ENCODE peak calls at places on chromosomes 5 and 9, in four cellular contexts. One of them, this sample, is unnamed.

GRCh38 chr9:106820866-106821265 is 42.1 kb upstream of the ZNF462 start:
- DNase-seq in GM12878: no peak
- DNase-seq in IMR-90: no peak
- DNase-seq in K562: no peak
- DNase-seq in this sample: no peak

GRCh38 chr5:124956471-124957029 is 210.1 kb upstream of the ZNF608 start:
- DNase-seq in GM12878: no peak
- DNase-seq in IMR-90: no peak
- DNase-seq in K562: no peak
- DNase-seq in this sample: no peak

GRCh38 chr9:77440057-77440456 is 208.1 kb downstream of the GNA14 start:
- DNase-seq in GM12878: no peak
- DNase-seq in IMR-90: peak; percentile 47
- DNase-seq in K562: no peak
- DNase-seq in this sample: no peak

GRCh38 chr5:105903069-105903468 is 1767.7 kb downstream of the EFNA5 start:
- DNase-seq in GM12878: no peak
- DNase-seq in IMR-90: peak; percentile 35
- DNase-seq in K562: no peak
- DNase-seq in this sample: no peak

GRCh38 chr9:136090768-136091581 is 4.1 kb downstream of the NACC2 start:
- DNase-seq in GM12878: no peak
- DNase-seq in IMR-90: no peak
- DNase-seq in K562: no peak
- DNase-seq in this sample: no peak

GRCh38 chr9:111959468-111959941 is 62.9 kb downstream of the UGCG start:
- DNase-seq in GM12878: no peak
- DNase-seq in IMR-90: peak; percentile 89
- DNase-seq in K562: no peak
- DNase-seq in this sample: peak; percentile 49

GRCh38 chr9:33125441-33125840 is 41.7 kb downstream of the B4GALT1 start:
- DNase-seq in GM12878: no peak
- DNase-seq in IMR-90: no peak
- DNase-seq in K562: no peak
- DNase-seq in this sample: no peak

GRCh38 chr9:89484475-89485404 is 13.2 kb downstream of the SEMA4D start:
- DNase-seq in GM12878: peak; percentile 73
- DNase-seq in IMR-90: peak; percentile 24
- DNase-seq in K562: no peak
- DNase-seq in this sample: no peak

GRCh38 chr5:77958642-77959315 is 182.6 kb upstream of the TBCA start:
- DNase-seq in GM12878: no peak
- DNase-seq in IMR-90: no peak
- DNase-seq in K562: no peak
- DNase-seq in this sample: no peak

GRCh38 chr9:69122391-69123141 is 51.5 kb upstream of the TJP2 start:
- DNase-seq in GM12878: no peak
- DNase-seq in IMR-90: peak; percentile 84
- DNase-seq in K562: no peak
- DNase-seq in this sample: peak; percentile 81

GRCh38 chr5:115124741-115125140 is 45.0 kb downstream of the TRIM36 start:
- DNase-seq in GM12878: no peak
- DNase-seq in IMR-90: no peak
- DNase-seq in K562: no peak
- DNase-seq in this sample: no peak

GRCh38 chr5:96067902-96068614 is 106.4 kb upstream of the ELL2 start:
- DNase-seq in GM12878: no peak
- DNase-seq in IMR-90: peak; percentile 95
- DNase-seq in K562: no peak
- DNase-seq in this sample: peak; percentile 72

GRCh38 chr5:88954511-88954910 is 71.5 kb upstream of the MEF2C start:
- DNase-seq in GM12878: no peak
- DNase-seq in IMR-90: no peak
- DNase-seq in K562: no peak
- DNase-seq in this sample: no peak

GRCh38 chr5:23158179-23158578 is 305.0 kb upstream of the CDH12 start:
- DNase-seq in GM12878: no peak
- DNase-seq in IMR-90: no peak
- DNase-seq in K562: no peak
- DNase-seq in this sample: no peak

GRCh38 chr5:152674403-152674802 is 269.3 kb upstream of the NMUR2 start:
- DNase-seq in GM12878: no peak
- DNase-seq in IMR-90: no peak
- DNase-seq in K562: no peak
- DNase-seq in this sample: no peak

GRCh38 chr5:52043543-52043942 is 660.3 kb downstream of the ISL1 start:
- DNase-seq in GM12878: no peak
- DNase-seq in IMR-90: no peak
- DNase-seq in K562: no peak
- DNase-seq in this sample: no peak

GRCh38 chr5:131810510-131811249 is 13.9 kb upstream of the FNIP1 start:
- DNase-seq in GM12878: no peak
- DNase-seq in IMR-90: peak; percentile 41
- DNase-seq in K562: no peak
- DNase-seq in this sample: peak; percentile 27

GRCh38 chr9:106801816-106802215 is 61.1 kb upstream of the ZNF462 start:
- DNase-seq in GM12878: no peak
- DNase-seq in IMR-90: no peak
- DNase-seq in K562: no peak
- DNase-seq in this sample: no peak

GRCh38 chr9:136974834-136975535 is 2.3 kb upstream of the PTGDS start:
- DNase-seq in GM12878: no peak
- DNase-seq in IMR-90: no peak
- DNase-seq in K562: no peak
- DNase-seq in this sample: no peak

GRCh38 chr5:54882101-54882500 is 103.3 kb downstream of the ESM1 start:
- DNase-seq in GM12878: no peak
- DNase-seq in IMR-90: no peak
- DNase-seq in K562: no peak
- DNase-seq in this sample: no peak

GRCh38 chr5:106493910-106494309 is 1176.8 kb downstream of the EFNA5 start:
- DNase-seq in GM12878: no peak
- DNase-seq in IMR-90: no peak
- DNase-seq in K562: no peak
- DNase-seq in this sample: no peak

GRCh38 chr9:123299558-123300126 is 31.3 kb upstream of the STRBP start:
- DNase-seq in GM12878: no peak
- DNase-seq in IMR-90: no peak
- DNase-seq in K562: peak; percentile 39
- DNase-seq in this sample: no peak

GRCh38 chr5:61228691-61229280 is 66.5 kb upstream of the SMIM15 start:
- DNase-seq in GM12878: no peak
- DNase-seq in IMR-90: peak; percentile 52
- DNase-seq in K562: no peak
- DNase-seq in this sample: peak; percentile 24

GRCh38 chr5:159341914-159342313 is 11.6 kb upstream of the IL12B start:
- DNase-seq in GM12878: no peak
- DNase-seq in IMR-90: peak; percentile 71
- DNase-seq in K562: peak; percentile 28
- DNase-seq in this sample: no peak

GRCh38 chr5:159586941-159587340 is 256.7 kb upstream of the IL12B start:
- DNase-seq in GM12878: no peak
- DNase-seq in IMR-90: no peak
- DNase-seq in K562: no peak
- DNase-seq in this sample: no peak

GRCh38 chr5:176658817-176659216 is 11.5 kb downstream of the TSPAN17 start:
- DNase-seq in GM12878: no peak
- DNase-seq in IMR-90: peak; percentile 45
- DNase-seq in K562: no peak
- DNase-seq in this sample: no peak

GRCh38 chr9:129081388-129081889 is 528 bp downstream of the DOLPP1 start:
- DNase-seq in GM12878: peak; percentile 15
- DNase-seq in IMR-90: no peak
- DNase-seq in K562: peak; percentile 96
- DNase-seq in this sample: no peak

GRCh38 chr9:121296213-121297127 is 28.5 kb downstream of the GSN start:
- DNase-seq in GM12878: no peak
- DNase-seq in IMR-90: no peak
- DNase-seq in K562: no peak
- DNase-seq in this sample: no peak

GRCh38 chr9:110509787-110510186 is 69.8 kb downstream of the SVEP1 start:
- DNase-seq in GM12878: no peak
- DNase-seq in IMR-90: no peak
- DNase-seq in K562: no peak
- DNase-seq in this sample: no peak

GRCh38 chr5:132064140-132064539 is 3.7 kb downstream of the IL3 start:
- DNase-seq in GM12878: no peak
- DNase-seq in IMR-90: no peak
- DNase-seq in K562: no peak
- DNase-seq in this sample: no peak

GRCh38 chr5:107149243-107149642 is 521.5 kb downstream of the EFNA5 start:
- DNase-seq in GM12878: peak; percentile 23
- DNase-seq in IMR-90: no peak
- DNase-seq in K562: no peak
- DNase-seq in this sample: no peak

GRCh38 chr5:179304466-179304865 is 40.8 kb downstream of the ADAMTS2 start:
- DNase-seq in GM12878: no peak
- DNase-seq in IMR-90: peak; percentile 97
- DNase-seq in K562: no peak
- DNase-seq in this sample: no peak

GRCh38 chr9:127403507-127404192 is 6.7 kb downstream of the SLC2A8 start:
- DNase-seq in GM12878: no peak
- DNase-seq in IMR-90: no peak
- DNase-seq in K562: no peak
- DNase-seq in this sample: no peak

GRCh38 chr5:139392678-139393496 is 2.0 kb downstream of the PROB1 start:
- DNase-seq in GM12878: no peak
- DNase-seq in IMR-90: no peak
- DNase-seq in K562: no peak
- DNase-seq in this sample: peak; percentile 57

GRCh38 chr9:73116030-73116429 is 35.6 kb upstream of the ANXA1 start:
- DNase-seq in GM12878: no peak
- DNase-seq in IMR-90: peak; percentile 80
- DNase-seq in K562: no peak
- DNase-seq in this sample: no peak

GRCh38 chr9:113794721-113795120 is 81.4 kb upstream of the ZNF618 start:
- DNase-seq in GM12878: no peak
- DNase-seq in IMR-90: no peak
- DNase-seq in K562: no peak
- DNase-seq in this sample: no peak

GRCh38 chr5:32322882-32323281 is 10.1 kb upstream of the MTMR12 start:
- DNase-seq in GM12878: no peak
- DNase-seq in IMR-90: no peak
- DNase-seq in K562: no peak
- DNase-seq in this sample: no peak
- H3K4me1 ChIP-seq in GM12878: peaks cover 3% of the 10 kb centered on the region
- H3K4me1 ChIP-seq in IMR-90: peaks cover 5% of the 10 kb centered on the region
- H3K4me1 ChIP-seq in K562: no peaks in the 10 kb centered on the region
- H3K4me1 ChIP-seq in this sample: no peaks in the 10 kb centered on the region

GRCh38 chr9:98550206-98550820 is 158.4 kb downstream of the GABBR2 start:
- DNase-seq in GM12878: no peak
- DNase-seq in IMR-90: peak; percentile 82
- DNase-seq in K562: no peak
- DNase-seq in this sample: no peak
- TF ChIP-seq FOS in GM12878: no peak
- TF ChIP-seq FOS in IMR-90: no peak
- TF ChIP-seq FOS in K562: no peak
- TF ChIP-seq FOS in this sample: no peak

DNA sequence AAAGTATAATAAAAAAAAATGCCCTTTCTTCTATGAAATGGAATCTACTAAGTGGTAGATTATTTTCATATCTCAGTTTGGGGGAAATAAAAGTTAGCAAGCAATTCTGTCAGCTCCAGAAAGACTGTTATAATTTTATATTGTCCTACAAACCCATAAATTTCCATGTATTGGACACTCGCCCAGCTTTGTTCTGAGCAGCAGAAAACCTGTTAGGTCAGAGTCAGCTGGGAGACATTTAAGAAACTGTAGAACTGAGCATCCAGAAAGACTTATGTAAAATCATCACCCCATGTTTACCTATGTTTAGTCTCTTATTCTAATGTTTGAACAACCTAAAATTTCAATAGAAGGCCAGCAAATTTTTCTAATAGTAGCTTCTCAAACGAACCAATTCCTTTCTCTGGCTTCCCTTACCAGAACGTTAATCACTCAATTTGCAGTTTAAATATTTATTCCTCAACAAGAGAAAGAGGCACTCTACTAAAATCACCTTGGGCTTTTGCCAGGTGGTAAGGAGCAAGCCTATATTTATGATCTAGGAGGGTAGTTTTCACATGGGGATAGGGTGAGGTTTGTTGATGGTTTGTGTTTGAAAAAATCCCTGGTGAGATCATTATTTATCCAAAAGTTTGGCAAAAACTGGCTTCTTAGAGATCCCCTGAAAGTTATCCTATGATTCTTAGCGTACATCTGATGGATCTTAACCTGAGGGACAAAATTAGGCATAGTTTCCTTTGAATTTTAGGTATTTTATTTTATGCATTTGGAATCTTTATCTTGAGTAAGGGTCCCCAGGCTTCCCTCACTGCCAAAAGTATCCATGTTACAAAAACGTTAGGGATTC is 34.4 kb downstream of the MACROH2A1 start:
- DNase-seq in GM12878: no peak
- DNase-seq in IMR-90: no peak
- DNase-seq in K562: no peak
- DNase-seq in this sample: peak; percentile 20
- H3K4me1 ChIP-seq in GM12878: no peaks in the 10 kb centered on the region
- H3K4me1 ChIP-seq in IMR-90: peaks cover 35% of the 10 kb centered on the region
- H3K4me1 ChIP-seq in K562: no peaks in the 10 kb centered on the region
- H3K4me1 ChIP-seq in this sample: no peaks in the 10 kb centered on the region

DNA sequence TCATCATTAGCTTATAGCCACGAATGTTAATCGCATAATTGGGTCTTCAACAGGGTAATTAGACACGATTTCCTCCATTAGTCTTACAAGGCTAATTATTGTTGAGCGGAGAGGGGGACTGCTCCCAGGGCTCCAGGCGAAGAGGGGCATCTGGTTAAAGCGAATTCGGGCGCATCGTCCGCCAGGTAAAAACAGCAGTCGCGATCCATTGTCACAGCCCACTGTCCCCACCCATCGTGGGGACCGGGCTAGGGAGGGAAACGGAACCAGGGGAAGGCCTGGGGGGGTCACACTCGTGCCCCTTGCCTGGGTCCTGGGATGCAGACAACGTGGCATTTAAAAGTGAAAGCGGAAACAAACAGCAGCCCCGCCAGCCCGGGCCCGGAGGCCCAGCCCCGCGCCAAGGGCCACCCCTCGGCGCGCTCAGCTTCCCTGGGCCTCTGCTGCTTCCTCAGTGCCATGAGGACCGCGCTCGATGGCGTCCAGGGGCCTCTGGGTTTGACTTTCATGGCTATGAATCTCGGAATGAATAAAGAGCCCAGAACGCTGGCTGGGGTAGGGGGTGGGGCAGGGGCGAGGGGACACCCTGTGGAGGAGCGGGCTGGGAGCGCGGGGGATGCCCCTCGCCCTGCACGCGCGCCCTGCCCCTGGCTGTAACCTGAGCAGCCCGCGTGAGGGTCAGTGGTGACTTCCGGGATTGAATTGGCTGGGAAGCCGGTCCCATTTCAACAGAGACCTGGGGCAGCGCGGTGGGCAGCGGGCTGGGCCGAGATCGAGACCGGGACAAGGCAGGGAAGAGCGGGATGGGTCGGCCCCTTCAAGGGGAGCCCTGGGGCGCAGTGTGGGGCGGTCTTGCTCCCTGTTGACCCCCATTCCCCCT is 99.9 kb downstream of the GTF3C4 start:
- DNase-seq in GM12878: peak; percentile 12
- DNase-seq in IMR-90: peak; percentile 51
- DNase-seq in K562: no peak
- DNase-seq in this sample: peak; percentile 52
- TF ChIP-seq FOS in GM12878: no peak
- TF ChIP-seq FOS in IMR-90: no peak
- TF ChIP-seq FOS in K562: no peak
- TF ChIP-seq FOS in this sample: no peak

GRCh38 chr5:148846930-148847329 is 20.5 kb downstream of the ADRB2 start:
- DNase-seq in GM12878: no peak
- DNase-seq in IMR-90: peak; percentile 74
- DNase-seq in K562: no peak
- DNase-seq in this sample: no peak
- H3K4me1 ChIP-seq in GM12878: no peaks in the 10 kb centered on the region
- H3K4me1 ChIP-seq in IMR-90: peaks cover 11% of the 10 kb centered on the region
- H3K4me1 ChIP-seq in K562: no peaks in the 10 kb centered on the region
- H3K4me1 ChIP-seq in this sample: peaks cover 13% of the 10 kb centered on the region

This sample was measured in endothelial cell of umbilical vein.